ENCODE peak calls at places on chromosome 17, in five cellular contexts. H is SW480, C is aorta, K is erythroblast, B is breast epithelium. M is an unnamed sample.
A peak's percentile ranks its signal among the peaks of the same experiment; 100 is the strongest.

GRCh38 chr17:73434154-73434553 is 122.4 kb upstream of the CDC42EP4 start:
- DNase-seq in H (no peak), C (no peak), K (no peak), B (no peak), M (no peak)

GRCh38 chr17:50903604-50904521 is 37.7 kb upstream of the TOB1 start:
- DNase-seq in H (no peak), C (no peak), K (no peak), B (no peak), M (no peak)

GRCh38 chr17:79931517-79932309 is 92.5 kb upstream of the CBX4 start:
- DNase-seq in H (peak; percentile 91), C (no peak), K (no peak), B (no peak), M (no peak)

GRCh38 chr17:671076-671762 is 43.4 kb downstream of the VPS53 start:
- DNase-seq in H (no peak), C (no peak), K (no peak), B (no peak), M (no peak)

GRCh38 chr17:78571329-78571728 is 5.9 kb downstream of the DNAH17 start:
- DNase-seq in H (no peak), C (no peak), K (no peak), B (no peak), M (no peak)

GRCh38 chr17:31917065-31917529 is 15.6 kb upstream of the UTP6 start:
- DNase-seq in H (no peak), C (no peak), K (peak; percentile 19), B (no peak), M (no peak)

GRCh38 chr17:82831818-82832200 is 8.0 kb downstream of the ZNF750 start:
- DNase-seq in H (no peak), C (peak; percentile 74), K (no peak), B (no peak), M (no peak)

GRCh38 chr17:73155410-73156165 is 9.2 kb upstream of the SSTR2 start:
- DNase-seq in H (no peak), C (peak; percentile 34), K (no peak), B (no peak), M (no peak)

GRCh38 chr17:81556175-81556691 is 4.1 kb upstream of the FAAP100 start:
- DNase-seq in H (no peak), C (no peak), K (no peak), B (no peak), M (no peak)

GRCh38 chr17:8555062-8555461 is 75.5 kb downstream of the MYH10 start:
- DNase-seq in H (no peak), C (no peak), K (no peak), B (no peak), M (no peak)

M was measured in K562.